ENCODE peak calls at places on chromosomes 2 and 18, in six cellular contexts. X is cardiac muscle cell, J is NCI-H1092 treated with DMSO at 0.1 percent for 48 hours, M is H54, L is coronary artery, N is mesenteric fat pad. B is an unnamed sample.

GRCh38 chr18:51342815-51343214 is 145.3 kb upstream of the MEX3C start:
- DNase-seq in X (no peak), J (no peak), M (no peak), L (no peak), N (no peak), B (no peak)

GRCh38 chr2:219949053-219949452 is 321.6 kb downstream of the SLC4A3 start:
- DNase-seq in X (no peak), J (no peak), M (no peak), L (no peak), N (no peak), B (no peak)

GRCh38 chr2:181902625-181903024 is 11.1 kb downstream of the ITPRID2 start:
- DNase-seq in X (no peak), J (no peak), M (no peak), L (no peak), N (no peak), B (no peak)

GRCh38 chr18:44733754-44734465 is 53.2 kb downstream of the SETBP1 start:
- DNase-seq in X (no peak), J (no peak), M (no peak), L (no peak), N (no peak), B (no peak)

GRCh38 chr2:83191316-83191715 is 1267.8 kb downstream of the SUCLG1 start:
- DNase-seq in X (no peak), J (no peak), M (no peak), L (no peak), N (no peak), B (no peak)

GRCh38 chr18:23227729-23228075 is 92.4 kb downstream of the CABLES1 start:
- DNase-seq in X (no peak), J (peak), M (no peak), L (no peak), N (no peak), B (no peak)

GRCh38 chr2:239399404-239399999 is 1.3 kb downstream of the HDAC4 start:
- DNase-seq in X (peak), J (peak), M (peak), L (peak), N (peak), B (no peak)

GRCh38 chr2:198494940-198495339 is 690.5 kb downstream of the PLCL1 start:
- DNase-seq in X (no peak), J (no peak), M (no peak), L (no peak), N (no peak), B (no peak)

GRCh38 chr2:20433249-20433648 is 13.6 kb upstream of the RHOB start:
- DNase-seq in X (no peak), J (no peak), M (no peak), L (peak), N (peak), B (no peak)

GRCh38 chr2:59706729-59707128 is 846.7 kb downstream of the BCL11A start:
- DNase-seq in X (no peak), J (no peak), M (no peak), L (no peak), N (no peak), B (no peak)

GRCh38 chr2:43293744-43294695 is 67.6 kb upstream of the ZFP36L2 start:
- DNase-seq in X (peak), J (no peak), M (peak), L (peak), N (no peak), B (no peak)

B was measured in D341Med.